ENCODE peak calls at places on chromosomes 16 and 17, in five cellular contexts. X is Calu3; M is HFFc6; H is activated CD4-positive, CD25-positive, alpha-beta regulatory T cell; J is NAMALWA. S is an unnamed sample.

GRCh38 chr17:7884581-7885356 is 3.8 kb upstream of the CHD3 start:
- DNase-seq in X (peak; percentile 8), M (no peak), H (peak; percentile 36), J (peak; percentile 11), S (peak; percentile 43)

GRCh38 chr16:56932588-56933265 is 785 bp downstream of the HERPUD1 start:
- DNase-seq in X (peak; percentile 72), M (peak; percentile 71), H (no peak), J (peak; percentile 75), S (peak; percentile 86)

GRCh38 chr16:919658-920631 is 50.8 kb downstream of the LMF1 start:
- DNase-seq in X (no peak), M (peak; percentile 54), H (no peak), J (no peak), S (no peak)

GRCh38 chr16:56425439-56425832 is at the start of gene AMFR:
- DNase-seq in X (peak; percentile 88), M (peak; percentile 54), H (peak; percentile 59), J (peak; percentile 87), S (peak; percentile 89)

GRCh38 chr16:54135361-54136275 is 151.0 kb downstream of the IRX3 start:
- DNase-seq in X (no peak), M (peak; percentile 85), H (no peak), J (no peak), S (peak; percentile 89)

GRCh38 chr17:80941171-80941570 is 50.5 kb upstream of the CHMP6 start:
- DNase-seq in X (no peak), M (no peak), H (no peak), J (no peak), S (no peak)

GRCh38 chr17:7046127-7046724 is 2.3 kb upstream of the SLC16A11 start:
- DNase-seq in X (peak; percentile 90), M (no peak), H (no peak), J (no peak), S (no peak)

GRCh38 chr17:82863941-82864720 is 24.3 kb upstream of the ZNF750 start:
- DNase-seq in X (no peak), M (peak; percentile 72), H (peak; percentile 65), J (peak; percentile 93), S (peak; percentile 96)

GRCh38 chr17:50186661-50187402 is 14.6 kb downstream of the COL1A1 start:
- DNase-seq in X (no peak), M (peak; percentile 79), H (no peak), J (no peak), S (no peak)

GRCh38 chr17:59840908-59841666 is 51.7 kb downstream of the TUBD1 start:
- DNase-seq in X (no peak), M (no peak), H (no peak), J (no peak), S (no peak)

GRCh38 chr16:35207059-35207999 is 1747.9 kb downstream of the TP53TG3F start:
- DNase-seq in X (no peak), M (no peak), H (no peak), J (no peak), S (no peak)

GRCh38 chr16:57600048-57600835 is 28.2 kb upstream of the ADGRG1 start:
- DNase-seq in X (peak; percentile 88), M (no peak), H (no peak), J (peak; percentile 31), S (peak; percentile 56)

GRCh38 chr17:930258-930657 is 49.3 kb downstream of the NXN start:
- DNase-seq in X (no peak), M (no peak), H (no peak), J (no peak), S (no peak)

GRCh38 chr16:48531011-48531962 is 78.7 kb downstream of the N4BP1 start:
- DNase-seq in X (no peak), M (no peak), H (no peak), J (no peak), S (no peak)

GRCh38 chr16:15827709-15828343 is 29.0 kb downstream of the MYH11 start:
- DNase-seq in X (no peak), M (no peak), H (no peak), J (no peak), S (no peak)

GRCh38 chr16:14251419-14251818 is 180.3 kb downstream of the MRTFB start:
- DNase-seq in X (no peak), M (no peak), H (no peak), J (no peak), S (no peak)

GRCh38 chr17:57096472-57097198 is 11.6 kb downstream of the AKAP1 start:
- DNase-seq in X (no peak), M (no peak), H (no peak), J (no peak), S (no peak)

GRCh38 chr17:30519166-30519565 is 42.0 kb downstream of the GOSR1 start:
- DNase-seq in X (no peak), M (no peak), H (no peak), J (no peak), S (no peak)

GRCh38 chr17:39213852-39214251 is 11.9 kb downstream of the STAC2 start:
- DNase-seq in X (peak; percentile 97), M (no peak), H (no peak), J (no peak), S (peak; percentile 79)

GRCh38 chr16:54056921-54057320 is 229.7 kb downstream of the IRX3 start:
- DNase-seq in X (no peak), M (no peak), H (no peak), J (no peak), S (peak; percentile 72)

GRCh38 chr16:47503936-47504335 is 42.8 kb downstream of the PHKB start:
- DNase-seq in X (no peak), M (peak; percentile 12), H (no peak), J (no peak), S (peak; percentile 35)

GRCh38 chr17:47945080-47945479 is 3.7 kb downstream of the PNPO start:
- DNase-seq in X (no peak), M (no peak), H (no peak), J (no peak), S (no peak)

GRCh38 chr16:81531415-81531814 is 86.8 kb downstream of the CMIP start:
- DNase-seq in X (no peak), M (no peak), H (no peak), J (no peak), S (no peak)

GRCh38 chr17:74211929-74212261 is 1.5 kb upstream of the TTYH2 start:
- DNase-seq in X (no peak), M (no peak), H (no peak), J (no peak), S (no peak)

GRCh38 chr17:19264681-19265080 is 27.5 kb downstream of the EPN2 start:
- DNase-seq in X (no peak), M (no peak), H (no peak), J (no peak), S (no peak)

S was measured in NB4.